ENCODE peak calls at places on chromosomes 4 and X, in six cellular contexts. B, O, E, N, R and C are unnamed samples. For H3K9me2, the result is how much of the 10 kb centered on the place peaks cover.

GRCh38 chrX:30489323-30489722 is 88.2 kb downstream of the TASL start:
- DNase-seq in B (peak), O (peak), E (no peak), N (no peak), R (peak), C (peak)

GRCh38 chrX:8879750-8880149 is 78.6 kb upstream of the FAM9A start:
- DNase-seq in B (peak), O (peak), E (peak), N (peak), R (no peak), C (peak)

GRCh38 chrX:40581333-40581910 is 652 bp downstream of the ATP6AP2 start:
- DNase-seq in B (peak), O (peak), E (peak), N (no peak), R (no peak), C (peak)

GRCh38 chr4:6568689-6569332 is 6.2 kb upstream of the MAN2B2 start:
- DNase-seq in B (peak), O (peak), E (no peak), N (no peak), R (peak), C (no peak)

GRCh38 chr4:124694306-124694705 is 18.2 kb downstream of the ANKRD50 start:
- DNase-seq in B (no peak), O (no peak), E (no peak), N (no peak), R (no peak), C (no peak)

GRCh38 chr4:20493761-20494353 is 206.4 kb upstream of the PACRGL start:
- DNase-seq in B (peak), O (no peak), E (no peak), N (no peak), R (no peak), C (no peak)

GRCh38 chr4:141977433-141977832 is 341.1 kb downstream of the IL15 start:
- DNase-seq in B (peak), O (peak), E (peak), N (no peak), R (no peak), C (no peak)

GRCh38 chrX:35076061-35076460 is 133.5 kb downstream of the FAM47B start:
- DNase-seq in B (no peak), O (no peak), E (no peak), N (no peak), R (no peak), C (no peak)

GRCh38 chr4:72136429-72136828 is 104.6 kb downstream of the NPFFR2 start:
- DNase-seq in B (no peak), O (no peak), E (no peak), N (no peak), R (no peak), C (no peak)

GRCh38 chr4:38967260-38968095 is 64.7 kb downstream of the TMEM156 start:
- DNase-seq in B (peak), O (peak), E (no peak), N (no peak), R (peak), C (no peak)

GRCh38 chrX:104134583-104135261 is 22.1 kb downstream of the SLC25A53 start:
- DNase-seq in B (no peak), O (no peak), E (no peak), N (no peak), R (no peak), C (no peak)

GRCh38 chr4:23001478-23001877 is 308.7 kb downstream of the GBA3 start:
- DNase-seq in B (no peak), O (no peak), E (no peak), N (no peak), R (no peak), C (no peak)

GRCh38 chrX:51614353-51614752 is 4.4 kb downstream of the CENPVL3 start:
- DNase-seq in B (peak), O (peak), E (peak), N (peak), R (peak), C (peak)

GRCh38 chr4:114807759-114808404 is 209.3 kb downstream of the UGT8 start:
- DNase-seq in B (peak), O (peak), E (peak), N (peak), R (peak), C (peak)

GRCh38 chr4:20019310-20020015 is 232.2 kb upstream of the SLIT2 start:
- DNase-seq in B (peak), O (peak), E (no peak), N (no peak), R (no peak), C (no peak)

GRCh38 chr4:162061214-162061613 is 102.6 kb downstream of the FSTL5 start:
- DNase-seq in B (no peak), O (no peak), E (no peak), N (no peak), R (peak), C (no peak)

GRCh38 chr4:149630079-149630478 is 185.6 kb downstream of the IQCM start:
- DNase-seq in B (peak), O (no peak), E (no peak), N (no peak), R (no peak), C (no peak)

GRCh38 chrX:39559229-39559628 is 538.5 kb downstream of the BCOR start:
- DNase-seq in B (peak), O (peak), E (no peak), N (no peak), R (no peak), C (no peak)

GRCh38 chr4:110005461-110006056 is 92.9 kb downstream of the EGF start:
- DNase-seq in B (peak), O (peak), E (peak), N (peak), R (peak), C (peak)

GRCh38 chrX:140762061-140762460 is 52.5 kb downstream of the LINC00632 start:
- DNase-seq in B (peak), O (peak), E (peak), N (peak), R (no peak), C (peak)

GRCh38 chrX:140767646-140768045 is 58.1 kb downstream of the LINC00632 start:
- DNase-seq in B (peak), O (peak), E (no peak), N (no peak), R (no peak), C (no peak)

GRCh38 chrX:140766024-140766611 is 56.6 kb downstream of the LINC00632 start:
- DNase-seq in B (peak), O (peak), E (peak), N (peak), R (no peak), C (peak)

GRCh38 chrX:140765043-140765784 is 55.7 kb downstream of the LINC00632 start:
- DNase-seq in B (peak), O (peak), E (no peak), N (no peak), R (no peak), C (no peak)

DNA sequence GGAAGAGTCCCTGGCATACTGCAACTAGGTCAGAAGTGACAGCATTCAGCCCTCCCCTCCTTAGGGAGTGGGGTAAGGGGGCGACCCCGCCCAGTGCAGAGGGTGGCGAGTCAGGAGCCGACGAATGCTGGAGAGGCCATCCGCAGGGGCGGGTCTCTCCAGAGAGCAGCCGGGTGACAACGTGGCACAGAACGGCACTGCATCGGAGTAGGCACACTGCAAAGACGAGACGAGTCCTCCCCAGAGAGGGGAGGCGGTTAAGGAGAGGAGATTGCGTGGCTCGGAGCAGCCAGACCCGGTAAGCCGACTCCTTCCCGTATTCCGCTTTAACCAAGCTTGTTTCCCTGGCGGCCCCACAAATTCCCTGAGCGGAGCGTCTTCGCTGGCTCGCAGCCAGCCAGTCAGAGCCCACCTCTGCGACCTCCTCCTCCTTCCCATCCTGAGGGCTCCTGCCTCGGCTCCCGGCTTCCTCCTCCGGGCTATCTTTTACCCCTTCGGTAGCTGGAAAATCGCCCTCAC is 54.9 kb downstream of the LINC00632 start:
- DNase-seq in B (peak), O (peak), E (peak), N (peak), R (no peak), C (no peak)
- H3K9ac ChIP-seq in B (peak), O (peak), E (peak), N (no peak), R (no peak), C (no peak)

GRCh38 chr4:103721251-103721650 is 1.5 kb upstream of the TACR3 start:
- DNase-seq in B (peak), O (no peak), E (no peak), N (no peak), R (no peak), C (no peak)
- H3K9me2 ChIP-seq in B (under half), O (under half), E (under half), N (under half), R (under half), C (under half)

GRCh38 chr4:4339504-4340085 is 47.3 kb upstream of the NSG1 start:
- DNase-seq in B (peak), O (no peak), E (no peak), N (no peak), R (no peak), C (no peak)

GRCh38 chr4:4341861-4342650 is 44.8 kb upstream of the NSG1 start:
- DNase-seq in B (no peak), O (no peak), E (no peak), N (no peak), R (no peak), C (no peak)

GRCh38 chr4:4338201-4338600 is 48.1 kb downstream of the ZBTB49 start:
- DNase-seq in B (no peak), O (no peak), E (no peak), N (no peak), R (no peak), C (no peak)

GRCh38 chr4:4334798-4335520 is 44.9 kb downstream of the ZBTB49 start:
- DNase-seq in B (peak), O (peak), E (peak), N (peak), R (peak), C (peak)

DNA sequence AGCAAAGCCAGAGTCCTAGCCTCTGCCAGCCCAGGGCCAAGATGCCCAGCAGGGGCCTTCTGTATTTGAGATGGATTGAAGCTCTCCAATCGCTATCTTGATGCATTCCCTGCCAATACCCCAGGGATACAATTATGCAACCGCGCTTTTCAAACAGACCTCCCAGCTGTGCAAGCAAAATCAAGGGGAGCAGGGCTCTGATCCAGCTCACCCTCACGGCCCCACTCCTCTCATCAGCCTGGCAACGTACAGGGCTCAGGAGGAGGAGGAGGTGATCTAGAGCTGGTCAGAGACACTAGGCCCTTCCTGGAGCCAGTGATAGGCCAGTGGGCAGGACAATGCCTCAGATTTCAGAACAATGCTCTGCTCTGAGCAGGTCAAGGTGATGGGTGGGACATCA is 48.3 kb upstream of the NSG1 start:
- DNase-seq in B (no peak), O (no peak), E (no peak), N (no peak), R (no peak), C (no peak)
- H3K27ac ChIP-seq in B (no peak), O (no peak), E (no peak), N (no peak), R (no peak), C (no peak)

GRCh38 chrX:2497961-2498780 is 2.6 kb downstream of the DHRSX start:
- DNase-seq in B (peak), O (no peak), E (no peak), N (no peak), R (no peak), C (no peak)
- H3K9ac ChIP-seq in B (peak), O (no peak), E (no peak), N (peak), R (no peak), C (no peak)

GRCh38 chrX:48827654-48827968 is 1.3 kb downstream of the ERAS start:
- DNase-seq in B (no peak), O (no peak), E (no peak), N (no peak), R (no peak), C (no peak)
- H3K9me2 ChIP-seq in B (under half), O (under half), E (under half), N (under half), R (under half), C (under half)

GRCh38 chrX:12954981-12955380 is 19.9 kb upstream of the TMSB4X start:
- DNase-seq in B (no peak), O (no peak), E (no peak), N (no peak), R (no peak), C (no peak)

GRCh38 chrX:12953420-12953819 is 21.5 kb upstream of the TMSB4X start:
- DNase-seq in B (no peak), O (no peak), E (no peak), N (no peak), R (no peak), C (no peak)

GRCh38 chrX:12956704-12957541 is 18.0 kb upstream of the TMSB4X start:
- DNase-seq in B (peak), O (peak), E (peak), N (peak), R (peak), C (peak)

GRCh38 chrX:12955882-12956703 is 18.8 kb upstream of the TMSB4X start:
- DNase-seq in B (peak), O (peak), E (peak), N (no peak), R (peak), C (peak)

GRCh38 chrX:12954376-12954775 is 20.5 kb upstream of the TMSB4X start:
- DNase-seq in B (no peak), O (no peak), E (no peak), N (no peak), R (no peak), C (no peak)
- H3K27ac ChIP-seq in B (no peak), O (no peak), E (no peak), N (no peak), R (no peak), C (no peak)